ENCODE peak calls at places on chromosomes 7 and 10, in ten cellular contexts. O is body of pancreas, K is right atrium auricular region, W is tibial artery, I is OCI-LY7, B is transverse colon, E is left ventricle myocardium inferior, U is GM23338, P is astrocyte of the cerebellum, T is heart right ventricle. Z is an unnamed sample.

GRCh38 chr10:30431435-30431911 is 2.5 kb upstream of the MAP3K8 start:
- DNase-seq in B (peak), P (no peak), I (no peak), K (peak), U (peak), E (peak), T (peak), W (peak), O (no peak), Z (no peak)

GRCh38 chr7:139079861-139080260 is 29.7 kb downstream of the ZC3HAV1 start:
- DNase-seq in K (no peak), P (no peak), T (no peak), W (no peak), I (no peak), B (no peak), O (no peak), U (no peak), E (no peak), Z (no peak)

GRCh38 chr7:69225544-69225943 is 372.7 kb upstream of the AUTS2 start:
- DNase-seq in U (no peak), K (no peak), B (no peak), T (no peak), E (no peak), O (no peak), I (no peak), W (no peak), P (no peak), Z (no peak)

GRCh38 chr10:114322344-114322743 is 82.0 kb downstream of the AFAP1L2 start:
- DNase-seq in W (no peak), K (no peak), B (no peak), O (no peak), T (no peak), I (no peak), E (no peak), P (no peak), U (no peak), Z (no peak)

GRCh38 chr7:132499065-132499464 is 77.2 kb downstream of the PLXNA4 start:
- DNase-seq in B (no peak), K (no peak), E (no peak), P (no peak), I (no peak), T (no peak), U (no peak), W (no peak), O (no peak), Z (no peak)

GRCh38 chr7:41679566-41679965 is 23.3 kb downstream of the INHBA start:
- DNase-seq in W (no peak), K (no peak), U (no peak), T (no peak), B (no peak), O (no peak), P (no peak), I (no peak), E (no peak), Z (no peak)

GRCh38 chr10:3418041-3418760 is 245.6 kb upstream of the PITRM1 start:
- DNase-seq in E (no peak), B (no peak), I (no peak), O (no peak), P (no peak), W (no peak), K (no peak), U (no peak), T (no peak), Z (no peak)

GRCh38 chr10:111360260-111360925 is 283.6 kb downstream of the ADRA2A start:
- DNase-seq in U (peak), T (no peak), W (peak), I (peak), O (peak), P (no peak), B (peak), K (no peak), E (peak), Z (no peak)

GRCh38 chr10:116272497-116273221 is at the start of gene GFRA1:
- DNase-seq in U (peak), B (no peak), O (peak), W (no peak), E (peak), K (no peak), I (no peak), P (no peak), T (peak), Z (no peak)

GRCh38 chr10:36110097-36110496 is 468.0 kb upstream of the FZD8 start:
- DNase-seq in K (no peak), U (no peak), B (no peak), W (no peak), P (no peak), E (no peak), T (no peak), O (no peak), I (no peak), Z (peak)

GRCh38 chr10:118841881-118842605 is 87.3 kb upstream of the CACUL1 start:
- DNase-seq in W (no peak), U (no peak), I (no peak), B (no peak), O (no peak), P (no peak), T (no peak), E (no peak), K (no peak), Z (no peak)

GRCh38 chr10:48451969-48452878 is 145.7 kb downstream of the MAPK8 start:
- DNase-seq in K (peak), I (no peak), O (no peak), B (no peak), P (no peak), E (no peak), T (no peak), W (no peak), U (no peak), Z (no peak)

GRCh38 chr10:97858001-97858439 is 8.4 kb downstream of the GOLGA7B start:
- DNase-seq in B (no peak), O (no peak), E (no peak), W (no peak), K (no peak), U (no peak), T (no peak), P (no peak), I (no peak), Z (no peak)

GRCh38 chr7:134155871-134156270 is 28.7 kb downstream of the LRGUK start:
- DNase-seq in T (no peak), B (no peak), I (no peak), E (no peak), U (no peak), O (no peak), P (no peak), W (no peak), K (no peak), Z (no peak)

GRCh38 chr10:117016271-117016670 is 11.3 kb upstream of the SHTN1 start:
- DNase-seq in P (no peak), W (no peak), U (no peak), I (no peak), E (no peak), K (no peak), B (no peak), O (no peak), T (no peak), Z (no peak)

GRCh38 chr7:93016085-93016471 is 101.7 kb downstream of the SAMD9 start:
- DNase-seq in W (no peak), E (no peak), T (no peak), O (no peak), K (no peak), P (no peak), U (no peak), B (peak), I (no peak), Z (no peak)

GRCh38 chr7:155562106-155562505 is 15.7 kb upstream of the CNPY1 start:
- DNase-seq in O (no peak), U (no peak), I (no peak), T (no peak), B (no peak), W (no peak), P (no peak), E (no peak), K (no peak), Z (no peak)

GRCh38 chr7:6425948-6426347 is 21.8 kb downstream of the DAGLB start:
- DNase-seq in U (no peak), K (no peak), B (no peak), T (no peak), O (no peak), E (no peak), P (no peak), W (no peak), I (no peak), Z (no peak)

GRCh38 chr7:93016681-93017349 is 101.0 kb downstream of the SAMD9 start:
- DNase-seq in W (no peak), I (no peak), U (no peak), B (no peak), E (no peak), K (no peak), O (no peak), T (no peak), P (no peak), Z (no peak)

GRCh38 chr7:125436220-125436619 is 506.6 kb upstream of the POT1 start:
- DNase-seq in U (no peak), T (no peak), K (no peak), W (no peak), P (no peak), B (no peak), E (no peak), I (no peak), O (no peak), Z (peak)

GRCh38 chr10:102776779-102777417 is 33.1 kb downstream of the WBP1L start:
- DNase-seq in W (peak), U (peak), O (peak), K (peak), T (peak), B (peak), I (no peak), P (peak), E (peak), Z (peak)

GRCh38 chr7:115910541-115911164 is 119.9 kb downstream of the TFEC start:
- DNase-seq in E (no peak), I (peak), K (no peak), O (no peak), U (peak), W (no peak), P (peak), T (no peak), B (no peak), Z (peak)

GRCh38 chr10:131803863-131804425 is 96.9 kb upstream of the PPP2R2D start:
- DNase-seq in U (no peak), P (no peak), O (no peak), E (no peak), W (no peak), B (no peak), I (no peak), T (no peak), K (no peak), Z (no peak)

GRCh38 chr10:94630017-94630688 is 53.4 kb upstream of the CYP2C18 start:
- DNase-seq in W (no peak), O (no peak), E (no peak), I (peak), P (no peak), U (peak), K (no peak), B (no peak), T (no peak), Z (no peak)

GRCh38 chr10:32891261-32891660 is 66.8 kb downstream of the ITGB1 start:
- DNase-seq in O (no peak), E (no peak), W (no peak), B (no peak), P (no peak), T (no peak), K (no peak), I (no peak), U (no peak), Z (no peak)

GRCh38 chr10:25232229-25232628 is 57.4 kb downstream of the GPR158 start:
- DNase-seq in W (no peak), P (no peak), E (no peak), B (no peak), O (no peak), K (no peak), U (no peak), I (no peak), T (no peak), Z (no peak)

GRCh38 chr10:86440874-86441838 is 74.6 kb upstream of the GRID1 start:
- DNase-seq in K (no peak), B (no peak), P (peak), O (no peak), W (no peak), T (no peak), U (no peak), E (no peak), I (no peak), Z (peak)

GRCh38 chr10:109912335-109913282 is 10.7 kb downstream of the XPNPEP1 start:
- DNase-seq in O (no peak), P (peak), T (no peak), W (no peak), K (no peak), U (no peak), I (peak), B (no peak), E (no peak), Z (peak)

GRCh38 chr7:82423446-82423845 is 20.1 kb downstream of the CACNA2D1 start:
- DNase-seq in B (no peak), P (no peak), O (no peak), E (no peak), U (no peak), T (no peak), W (no peak), I (no peak), K (no peak), Z (no peak)

GRCh38 chr10:34584164-34584563 is 230.9 kb downstream of the PARD3 start:
- DNase-seq in T (no peak), O (no peak), K (no peak), P (peak), B (no peak), W (no peak), I (no peak), E (no peak), U (no peak), Z (no peak)

GRCh38 chr10:49600781-49601400 is 9.2 kb upstream of the SLC18A3 start:
- DNase-seq in O (no peak), I (no peak), E (no peak), K (no peak), B (no peak), U (no peak), P (no peak), W (no peak), T (no peak), Z (no peak)

GRCh38 chr10:77877461-77878344 is 48.9 kb downstream of the DLG5 start:
- DNase-seq in K (no peak), O (no peak), E (peak), B (peak), U (peak), T (peak), W (no peak), P (no peak), I (peak), Z (no peak)

GRCh38 chr7:55565693-55566092 is 6.6 kb downstream of the VOPP1 start:
- DNase-seq in W (no peak), O (no peak), B (no peak), K (no peak), U (no peak), I (no peak), E (no peak), T (no peak), P (no peak), Z (no peak)

GRCh38 chr10:126519188-126519587 is 130.9 kb upstream of the ADAM12 start:
- DNase-seq in I (no peak), E (no peak), W (no peak), P (no peak), T (no peak), O (no peak), K (no peak), B (no peak), U (no peak), Z (no peak)

GRCh38 chr10:79069325-79070090 is 742 bp downstream of the ZMIZ1 start:
- DNase-seq in K (no peak), W (peak), I (peak), B (peak), U (peak), P (no peak), T (peak), O (peak), E (peak), Z (no peak)

DNA sequence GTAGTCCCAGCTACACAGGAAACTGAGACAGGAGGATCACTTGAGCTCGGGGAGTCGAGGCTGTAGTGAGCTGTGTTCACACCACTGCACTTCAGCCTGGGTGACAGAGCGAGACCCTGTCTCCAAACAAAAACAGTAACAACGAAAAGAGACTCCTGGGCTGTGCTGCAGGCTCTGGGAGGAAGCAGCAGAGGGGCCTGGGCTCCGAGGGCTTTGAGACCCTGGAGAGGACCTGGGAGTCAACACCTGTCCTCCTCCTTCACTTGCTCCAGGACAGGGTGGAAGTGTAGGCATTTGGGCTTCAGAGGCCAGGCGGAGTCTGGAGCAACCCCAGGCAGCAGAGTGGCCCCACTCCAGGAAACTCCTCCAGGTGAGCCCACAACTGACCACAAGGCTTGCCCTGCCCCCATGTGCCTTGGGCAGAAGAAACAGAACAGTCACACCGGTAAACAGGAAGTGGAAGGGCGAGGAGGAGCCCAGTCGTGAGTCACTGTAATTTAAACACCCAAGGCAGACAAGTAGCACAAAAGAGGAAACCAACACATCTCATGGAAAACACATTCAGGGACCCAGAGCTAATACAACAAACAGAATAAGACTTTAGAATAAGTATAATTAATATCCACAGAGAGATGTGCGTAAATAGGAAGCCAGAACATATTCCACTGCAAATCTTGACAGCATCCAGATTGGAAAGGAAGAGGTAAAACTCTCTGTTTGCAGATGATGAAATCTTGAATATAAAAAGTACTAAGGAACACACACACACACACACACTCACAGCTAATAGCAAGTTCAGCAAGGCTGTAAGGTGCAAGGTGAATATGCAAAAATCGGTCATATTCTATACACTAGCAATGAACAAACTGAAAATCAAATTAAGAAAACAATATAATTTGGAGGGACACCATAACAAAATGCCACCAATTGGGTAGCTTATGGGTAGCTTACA is 20.5 kb upstream of the RASGEF1A start:
- DNase-seq in P (no peak), O (no peak), E (no peak), U (peak), B (peak), W (no peak), I (peak), K (no peak), T (no peak), Z (peak)
- H3K4me3 ChIP-seq in P (no peak), O (no peak), E (no peak), U (no peak), B (no peak), W (no peak), I (no peak), K (no peak), T (no peak), Z (no peak)

DNA sequence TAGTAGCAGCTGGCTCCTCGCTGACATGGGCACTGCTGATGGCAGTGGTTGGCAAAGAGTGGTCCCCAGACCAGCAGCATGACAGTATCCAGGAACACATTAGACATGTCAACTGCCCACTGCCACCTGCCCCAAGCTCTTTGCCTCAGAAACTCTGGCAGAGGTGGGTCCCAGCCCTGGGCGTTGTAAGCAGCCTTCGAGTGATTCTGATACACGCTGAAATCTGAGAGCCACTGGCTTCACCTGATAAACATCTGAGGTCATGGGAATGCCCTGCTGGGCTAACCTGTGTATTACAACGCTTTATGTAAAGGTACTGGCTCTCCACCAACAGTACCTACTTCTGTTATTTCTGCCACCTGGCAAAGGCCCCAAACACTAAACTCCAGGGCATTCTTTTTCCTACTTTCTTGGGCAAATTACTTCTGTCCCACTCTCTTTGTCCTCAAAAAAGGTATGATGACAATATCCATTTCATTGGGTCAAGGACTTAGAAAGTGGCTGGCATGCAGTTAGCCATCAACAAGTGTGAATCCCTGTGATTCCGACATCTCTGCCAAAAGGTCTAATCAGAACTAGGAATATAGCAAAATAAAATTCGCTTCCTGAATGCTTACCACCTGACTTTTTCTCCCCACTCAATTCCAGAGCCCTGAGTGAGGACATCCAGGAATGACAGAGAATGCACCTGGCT is 9.2 kb downstream of the SGMS1 start:
- DNase-seq in K (no peak), B (no peak), E (no peak), W (no peak), T (no peak), P (no peak), I (peak), O (peak), U (peak), Z (no peak)
- TF ChIP-seq CTCF in K (no peak), B (peak), E (peak), W (no peak), T (no peak), P (no peak), I (peak), O (peak), U (peak), Z (peak)

GRCh38 chr10:5525581-5526271 is 965 bp downstream of the CALML3 start:
- DNase-seq in U (no peak), B (peak), I (no peak), P (no peak), K (no peak), W (peak), O (no peak), E (no peak), T (no peak), Z (no peak)
- H3K4me3 ChIP-seq in U (no peak), B (no peak), I (no peak), P (no peak), K (no peak), W (no peak), O (no peak), E (no peak), T (no peak), Z (no peak)

DNA sequence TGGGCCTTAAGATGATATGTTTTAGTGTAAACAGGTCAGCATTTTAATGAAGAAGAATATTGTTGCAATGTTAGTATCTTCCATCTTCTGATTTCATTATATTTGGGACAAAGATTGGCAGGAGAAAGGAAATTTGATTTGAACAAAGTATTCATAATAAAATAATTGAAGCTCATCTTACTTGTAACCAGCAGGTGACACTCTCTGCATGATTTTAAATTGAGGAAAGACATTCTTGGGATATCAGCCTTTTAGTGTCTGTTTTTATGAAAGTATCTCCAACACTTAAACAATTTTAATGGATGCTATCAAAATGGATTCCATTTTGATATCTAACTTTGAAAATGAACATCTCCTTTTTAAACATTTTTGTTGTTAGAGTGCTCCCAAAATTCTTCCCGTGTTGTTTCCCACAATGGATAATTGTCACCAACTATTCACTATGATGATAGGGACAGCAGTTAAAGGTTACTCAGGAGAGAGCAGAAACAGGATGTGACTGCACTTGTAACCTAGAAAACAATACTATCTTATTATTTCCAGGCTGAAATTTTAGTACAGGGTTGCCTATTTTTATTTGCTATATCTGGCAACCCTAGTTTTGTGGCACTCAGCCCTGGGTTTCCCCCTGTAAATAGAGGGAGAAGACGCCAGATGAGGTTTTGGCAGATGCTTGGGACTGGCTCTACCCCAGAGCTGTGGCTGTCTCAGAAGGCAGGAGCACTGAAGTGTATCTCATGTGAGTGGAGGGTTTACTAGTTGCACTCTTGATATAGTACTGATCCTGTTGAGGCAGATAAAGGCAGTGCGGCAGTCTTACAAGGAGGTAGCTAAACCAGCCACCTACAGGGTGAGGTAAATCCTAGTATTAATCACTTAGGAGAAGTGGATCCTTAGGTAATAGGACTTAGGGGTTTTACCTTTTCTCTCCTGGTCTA is 31.0 kb upstream of the ABCB4 start:
- DNase-seq in K (no peak), E (no peak), T (no peak), W (no peak), U (no peak), I (no peak), P (peak), O (no peak), B (no peak), Z (no peak)
- TF ChIP-seq CTCF in K (peak), E (peak), T (peak), W (no peak), U (peak), I (peak), P (peak), O (peak), B (peak), Z (peak)